ENCODE peak calls at places on chromosomes 13 and 19, in four cellular contexts. R is astrocyte of the cerebellum, J is stomach, I is IMR-90. D is an unnamed sample.

GRCh38 chr19:16104722-16105121 is 7.0 kb upstream of the RAB8A start:
- DNase-seq in J (no peak), I (no peak), R (no peak), D (no peak)

GRCh38 chr19:48060381-48060780 is 16.5 kb upstream of the CABP5 start:
- DNase-seq in I (no peak), J (no peak), R (no peak), D (no peak)

GRCh38 chr19:3547301-3547731 is 8.3 kb downstream of the TEKTIP1 start:
- DNase-seq in R (no peak), J (no peak), I (no peak), D (no peak)

GRCh38 chr13:73591861-73592260 is 533.1 kb downstream of the KLF5 start:
- DNase-seq in I (no peak), R (no peak), J (no peak), D (no peak)

GRCh38 chr13:45341799-45342584 is 1.0 kb upstream of the TPT1 start:
- DNase-seq in R (no peak), J (peak; percentile 59), I (no peak), D (no peak)

GRCh38 chr13:72384186-72384823 is 343.1 kb downstream of the MZT1 start:
- DNase-seq in J (no peak), R (no peak), I (no peak), D (no peak)

GRCh38 chr13:110242615-110243014 is 64.3 kb downstream of the COL4A1 start:
- DNase-seq in R (no peak), I (no peak), J (no peak), D (no peak)

GRCh38 chr19:47190167-47190727 is 40.8 kb downstream of the BBC3 start:
- DNase-seq in I (peak; percentile 71), R (peak; percentile 84), J (peak; percentile 90), D (no peak)

GRCh38 chr19:42140125-42140754 is 8.0 kb upstream of the POU2F2 start:
- DNase-seq in J (peak; percentile 41), R (peak; percentile 60), I (peak; percentile 72), D (no peak)

GRCh38 chr13:106432636-106433035 is 102.8 kb downstream of the EFNB2 start:
- DNase-seq in R (no peak), J (no peak), I (no peak), D (peak; percentile 16)

GRCh38 chr19:459724-460511 is 915 bp downstream of the SHC2 start:
- DNase-seq in I (peak; percentile 27), J (peak; percentile 69), R (no peak), D (no peak)

GRCh38 chr19:49017666-49018351 is 918 bp upstream of the LHB start:
- DNase-seq in J (peak; percentile 53), R (no peak), I (peak; percentile 45), D (peak; percentile 26)

GRCh38 chr19:32816555-32817099 is 52.9 kb downstream of the SLC7A9 start:
- DNase-seq in R (no peak), I (no peak), J (no peak), D (no peak)

GRCh38 chr13:99660101-99660500 is 158.8 kb downstream of the TM9SF2 start:
- DNase-seq in I (no peak), J (no peak), R (no peak), D (no peak)

GRCh38 chr19:43499042-43499441 is 5.5 kb downstream of the PHLDB3 start:
- DNase-seq in I (no peak), R (no peak), J (peak; percentile 34), D (no peak)

GRCh38 chr13:86633346-86633745 is 834.1 kb upstream of the SLITRK6 start:
- DNase-seq in I (no peak), J (no peak), R (no peak), D (no peak)

GRCh38 chr19:16316506-16316882 is 8.1 kb upstream of the KLF2 start:
- DNase-seq in I (no peak), R (no peak), J (no peak), D (no peak)

GRCh38 chr13:36549771-36550170 is 117.5 kb downstream of the CCNA1 start:
- DNase-seq in R (no peak), J (no peak), I (no peak), D (no peak)

GRCh38 chr13:87078947-87079795 is 592.0 kb upstream of the SLITRK5 start:
- DNase-seq in R (no peak), J (no peak), I (no peak), D (no peak)

GRCh38 chr13:110509478-110509926 is 52.0 kb downstream of the RAB20 start:
- DNase-seq in J (no peak), I (peak; percentile 41), R (no peak), D (no peak)

GRCh38 chr19:46297700-46298476 is 1.0 kb downstream of the HIF3A start:
- DNase-seq in J (peak; percentile 50), I (no peak), R (no peak), D (no peak)

GRCh38 chr19:48625891-48626327 is 6.6 kb downstream of the SPHK2 start:
- DNase-seq in I (no peak), R (no peak), J (no peak), D (no peak)

GRCh38 chr13:23637813-23638212 is 67.6 kb downstream of the TNFRSF19 start:
- DNase-seq in I (no peak), R (no peak), J (no peak), D (no peak)

GRCh38 chr19:5293607-5294089 is 47.0 kb downstream of the PTPRS start:
- DNase-seq in J (peak; percentile 49), I (peak; percentile 40), R (no peak), D (peak; percentile 46)

GRCh38 chr13:31786011-31786410 is 46.7 kb downstream of the RXFP2 start:
- DNase-seq in I (no peak), J (no peak), R (no peak), D (no peak)
- H3K4me3 ChIP-seq in I (no peak overlapping the region), J (no peak overlapping the region), R (no peak overlapping the region), D (no peak overlapping the region)

DNA sequence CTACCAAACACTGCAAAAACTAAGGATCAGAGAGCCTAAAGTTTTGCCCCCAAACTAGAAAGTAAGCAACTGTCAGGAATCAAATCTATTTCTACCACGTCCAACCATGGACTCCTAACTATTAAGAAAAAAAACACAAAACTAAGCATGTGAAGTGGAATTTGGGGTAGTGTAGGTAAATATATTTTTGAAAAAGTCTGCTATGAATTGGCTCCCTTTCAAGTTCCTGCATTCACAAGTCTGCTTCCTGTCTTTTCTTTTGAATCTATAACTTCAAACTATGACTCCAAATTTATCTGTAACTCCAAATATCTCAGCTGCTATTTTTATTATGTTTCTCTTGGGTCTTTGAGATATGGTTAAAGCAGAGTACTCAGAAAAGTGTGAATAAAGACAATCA is 47.0 kb downstream of the PCDH9 start:
- DNase-seq in I (no peak), R (no peak), J (no peak), D (no peak)
- TF ChIP-seq CTCF in I (no peak), R (no peak), J (no peak), D (no peak)

GRCh38 chr13:80361298-80361697 is 20.4 kb upstream of the SPRY2 start:
- DNase-seq in J (no peak), I (no peak), R (no peak), D (no peak)

GRCh38 chr13:80361883-80362327 is 21.0 kb upstream of the SPRY2 start:
- DNase-seq in R (no peak), J (no peak), I (no peak), D (no peak)

GRCh38 chr13:80362488-80362887 is 21.6 kb upstream of the SPRY2 start:
- DNase-seq in J (no peak), I (no peak), R (no peak), D (no peak)

GRCh38 chr13:80359459-80360297 is 18.8 kb upstream of the SPRY2 start:
- DNase-seq in R (no peak), J (no peak), I (no peak), D (no peak)

DNA sequence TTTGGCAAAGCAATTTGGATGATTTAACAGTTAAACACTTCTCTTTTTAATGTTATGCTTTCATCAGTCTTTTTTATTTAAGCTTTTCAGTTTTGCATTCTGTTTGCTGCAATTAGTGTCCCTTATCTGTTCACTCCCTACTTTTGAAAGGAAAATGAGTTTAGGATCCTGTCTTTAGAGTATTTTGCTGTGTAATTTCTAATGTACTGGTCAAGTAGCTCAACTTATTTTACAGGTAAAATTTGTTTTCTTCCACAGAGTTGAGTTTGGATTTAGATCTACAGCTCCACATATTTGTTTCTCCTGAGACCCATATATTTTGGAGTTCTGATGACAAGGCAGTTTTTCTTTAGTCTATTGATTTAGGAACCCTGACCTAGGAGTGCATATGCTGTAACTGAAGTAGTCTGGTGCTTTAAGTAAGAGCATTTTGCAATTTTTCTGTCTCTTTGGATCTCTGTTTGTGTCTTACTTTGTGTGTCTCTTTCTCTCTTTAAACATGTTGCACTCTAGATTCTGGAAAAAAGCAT is 19.4 kb upstream of the SPRY2 start:
- DNase-seq in I (no peak), J (no peak), R (no peak), D (no peak)
- H3K4me3 ChIP-seq in I (no peak overlapping the region), J (no peak overlapping the region), R (no peak overlapping the region), D (no peak overlapping the region)

DNA sequence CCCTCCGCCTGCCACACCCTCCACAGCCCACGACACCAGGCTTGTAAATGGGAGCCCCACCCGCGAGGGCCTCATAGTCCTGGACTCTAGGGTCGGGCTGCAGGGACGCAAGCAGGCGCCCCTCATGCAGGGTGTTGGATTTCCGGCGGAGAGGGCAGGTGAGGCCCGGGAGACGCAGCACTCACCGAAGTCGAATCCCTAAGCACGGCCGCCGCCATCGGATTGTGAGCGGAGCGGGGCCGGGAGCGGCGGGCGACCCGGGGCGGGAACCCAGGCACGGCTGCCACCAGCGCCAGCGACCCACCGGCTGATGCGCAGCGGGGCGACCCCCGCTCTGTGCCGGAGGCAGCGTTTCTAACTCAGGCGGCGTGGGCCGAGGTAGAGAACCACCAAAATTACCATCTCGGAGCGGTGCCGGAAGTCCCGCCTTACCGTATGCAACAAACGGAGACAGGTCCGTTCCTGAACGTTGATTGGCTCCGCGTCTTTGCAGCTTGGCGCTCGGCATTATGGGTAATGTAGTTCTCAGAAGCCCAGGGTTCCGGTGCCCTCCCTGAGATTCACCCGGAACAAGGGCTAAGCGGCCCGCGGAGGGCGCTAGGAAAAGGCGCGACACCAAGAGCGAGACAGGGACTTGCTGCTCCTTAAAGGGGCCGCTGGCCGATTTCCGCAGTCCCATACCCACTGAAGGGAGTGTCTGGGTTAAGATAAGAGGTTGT is at the start of gene ZNF416:
- DNase-seq in I (peak; percentile 99), R (peak; percentile 96), J (peak; percentile 97), D (peak; percentile 97)
- TF ChIP-seq CTCF in I (peak; percentile 39), R (peak; percentile 9), J (no peak), D (no peak)

GRCh38 chr19:29715695-29716581 is 877 bp upstream of the C19orf12 start:
- DNase-seq in R (no peak), J (no peak), I (no peak), D (no peak)

GRCh38 chr19:29717051-29717450 is 2.0 kb upstream of the C19orf12 start:
- DNase-seq in I (no peak), R (no peak), J (no peak), D (no peak)

GRCh38 chr19:29712744-29713516 is 2.1 kb downstream of the C19orf12 start:
- DNase-seq in I (no peak), J (no peak), R (no peak), D (no peak)

GRCh38 chr19:29714371-29714952 is 599 bp downstream of the C19orf12 start:
- DNase-seq in I (no peak), J (no peak), R (no peak), D (no peak)

GRCh38 chr19:29714953-29715694 is at the start of gene C19orf12:
- DNase-seq in J (peak; percentile 68), I (peak; percentile 23), R (no peak), D (no peak)
- H3K4me3 ChIP-seq in J (peak within 1 kb of the TSS; percentile 86), I (peak within 1 kb of the TSS; percentile 91), R (peak within 1 kb of the TSS; percentile 85), D (peak within 1 kb of the TSS; percentile 75)